ENCODE peak calls at places on chromosomes 1 and 21, in ten cellular contexts. One of them, this sample, is unnamed.

GRCh38 chr1:46539968-46540367 is 11.5 kb downstream of the KNCN start:
- DNase-seq in endothelial cell: no peak
- DNase-seq in fibroblast of pulmonary artery: peak
- DNase-seq in PC-9: peak
- DNase-seq in endodermal cell: no peak
- DNase-seq in OCI-LY7: no peak
- DNase-seq in cardiac muscle cell: peak
- DNase-seq in neural crest cell: no peak
- DNase-seq in brain microvascular endothelial cell: peak
- DNase-seq in fibroblast of villous mesenchyme: no peak
- DNase-seq in this sample: no peak

GRCh38 chr1:154361357-154361756 is 36.0 kb downstream of the ATP8B2 start:
- DNase-seq in endothelial cell: no peak
- DNase-seq in fibroblast of villous mesenchyme: peak
- DNase-seq in cardiac muscle cell: no peak
- DNase-seq in brain microvascular endothelial cell: no peak
- DNase-seq in neural crest cell: no peak
- DNase-seq in fibroblast of pulmonary artery: no peak
- DNase-seq in PC-9: no peak
- DNase-seq in OCI-LY7: no peak
- DNase-seq in endodermal cell: no peak
- DNase-seq in this sample: no peak

GRCh38 chr1:162822391-162823200 is 32.1 kb downstream of the HSD17B7 start:
- DNase-seq in endodermal cell: peak
- DNase-seq in cardiac muscle cell: no peak
- DNase-seq in OCI-LY7: no peak
- DNase-seq in fibroblast of villous mesenchyme: no peak
- DNase-seq in fibroblast of pulmonary artery: no peak
- DNase-seq in brain microvascular endothelial cell: no peak
- DNase-seq in neural crest cell: peak
- DNase-seq in endothelial cell: peak
- DNase-seq in PC-9: no peak
- DNase-seq in this sample: peak

GRCh38 chr1:228804640-228805413 is 69.5 kb downstream of the RHOU start:
- DNase-seq in OCI-LY7: no peak
- DNase-seq in PC-9: no peak
- DNase-seq in cardiac muscle cell: peak
- DNase-seq in brain microvascular endothelial cell: no peak
- DNase-seq in endothelial cell: no peak
- DNase-seq in neural crest cell: no peak
- DNase-seq in endodermal cell: peak
- DNase-seq in fibroblast of villous mesenchyme: peak
- DNase-seq in fibroblast of pulmonary artery: peak
- DNase-seq in this sample: peak

GRCh38 chr21:35450830-35451229 is 401.7 kb upstream of the RUNX1 start:
- DNase-seq in PC-9: no peak
- DNase-seq in OCI-LY7: no peak
- DNase-seq in brain microvascular endothelial cell: no peak
- DNase-seq in cardiac muscle cell: no peak
- DNase-seq in neural crest cell: no peak
- DNase-seq in endodermal cell: no peak
- DNase-seq in endothelial cell: no peak
- DNase-seq in fibroblast of pulmonary artery: no peak
- DNase-seq in fibroblast of villous mesenchyme: no peak
- DNase-seq in this sample: no peak

GRCh38 chr1:236167154-236167553 is 24.8 kb downstream of the GPR137B start:
- DNase-seq in endothelial cell: no peak
- DNase-seq in fibroblast of pulmonary artery: no peak
- DNase-seq in endodermal cell: no peak
- DNase-seq in fibroblast of villous mesenchyme: no peak
- DNase-seq in neural crest cell: no peak
- DNase-seq in PC-9: no peak
- DNase-seq in cardiac muscle cell: no peak
- DNase-seq in OCI-LY7: no peak
- DNase-seq in brain microvascular endothelial cell: no peak
- DNase-seq in this sample: no peak

GRCh38 chr1:8184301-8184700 is 133.6 kb upstream of the SLC45A1 start:
- DNase-seq in neural crest cell: no peak
- DNase-seq in endothelial cell: no peak
- DNase-seq in endodermal cell: no peak
- DNase-seq in fibroblast of villous mesenchyme: no peak
- DNase-seq in cardiac muscle cell: no peak
- DNase-seq in PC-9: peak
- DNase-seq in OCI-LY7: no peak
- DNase-seq in brain microvascular endothelial cell: no peak
- DNase-seq in fibroblast of pulmonary artery: no peak
- DNase-seq in this sample: no peak

GRCh38 chr1:180615493-180616290 is 16.1 kb upstream of the XPR1 start:
- DNase-seq in fibroblast of villous mesenchyme: no peak
- DNase-seq in fibroblast of pulmonary artery: no peak
- DNase-seq in endothelial cell: no peak
- DNase-seq in PC-9: no peak
- DNase-seq in brain microvascular endothelial cell: no peak
- DNase-seq in neural crest cell: no peak
- DNase-seq in OCI-LY7: no peak
- DNase-seq in cardiac muscle cell: no peak
- DNase-seq in endodermal cell: no peak
- DNase-seq in this sample: no peak

GRCh38 chr21:18499761-18500376 is 96.3 kb upstream of the TMPRSS15 start:
- DNase-seq in endodermal cell: peak
- DNase-seq in neural crest cell: peak
- DNase-seq in cardiac muscle cell: peak
- DNase-seq in fibroblast of villous mesenchyme: peak
- DNase-seq in brain microvascular endothelial cell: peak
- DNase-seq in fibroblast of pulmonary artery: peak
- DNase-seq in OCI-LY7: peak
- DNase-seq in endothelial cell: peak
- DNase-seq in PC-9: no peak
- DNase-seq in this sample: peak

GRCh38 chr1:20148571-20149500 is 9.7 kb downstream of the PLA2G2F start:
- DNase-seq in endothelial cell: no peak
- DNase-seq in cardiac muscle cell: no peak
- DNase-seq in endodermal cell: no peak
- DNase-seq in OCI-LY7: no peak
- DNase-seq in fibroblast of villous mesenchyme: no peak
- DNase-seq in brain microvascular endothelial cell: no peak
- DNase-seq in PC-9: no peak
- DNase-seq in neural crest cell: no peak
- DNase-seq in fibroblast of pulmonary artery: no peak
- DNase-seq in this sample: peak

GRCh38 chr1:203046984-203047630 is 20.8 kb downstream of the PPFIA4 start:
- DNase-seq in endodermal cell: no peak
- DNase-seq in fibroblast of villous mesenchyme: peak
- DNase-seq in cardiac muscle cell: peak
- DNase-seq in neural crest cell: no peak
- DNase-seq in PC-9: peak
- DNase-seq in endothelial cell: no peak
- DNase-seq in fibroblast of pulmonary artery: peak
- DNase-seq in OCI-LY7: no peak
- DNase-seq in brain microvascular endothelial cell: peak
- DNase-seq in this sample: no peak

GRCh38 chr1:83919872-83920271 is 79.1 kb downstream of the TTLL7 start:
- DNase-seq in cardiac muscle cell: no peak
- DNase-seq in OCI-LY7: no peak
- DNase-seq in PC-9: no peak
- DNase-seq in fibroblast of pulmonary artery: no peak
- DNase-seq in brain microvascular endothelial cell: no peak
- DNase-seq in neural crest cell: no peak
- DNase-seq in endothelial cell: no peak
- DNase-seq in fibroblast of villous mesenchyme: no peak
- DNase-seq in endodermal cell: no peak
- DNase-seq in this sample: no peak

GRCh38 chr1:67892451-67893125 is 59.3 kb upstream of the GNG12 start:
- DNase-seq in endodermal cell: no peak
- DNase-seq in brain microvascular endothelial cell: no peak
- DNase-seq in cardiac muscle cell: no peak
- DNase-seq in fibroblast of pulmonary artery: peak
- DNase-seq in OCI-LY7: no peak
- DNase-seq in endothelial cell: no peak
- DNase-seq in fibroblast of villous mesenchyme: no peak
- DNase-seq in PC-9: no peak
- DNase-seq in neural crest cell: no peak
- DNase-seq in this sample: no peak

GRCh38 chr1:159171254-159171687 is at the start of gene CADM3:
- DNase-seq in neural crest cell: peak
- DNase-seq in PC-9: no peak
- DNase-seq in fibroblast of pulmonary artery: peak
- DNase-seq in fibroblast of villous mesenchyme: no peak
- DNase-seq in endodermal cell: peak
- DNase-seq in brain microvascular endothelial cell: no peak
- DNase-seq in endothelial cell: no peak
- DNase-seq in cardiac muscle cell: peak
- DNase-seq in OCI-LY7: no peak
- DNase-seq in this sample: peak

GRCh38 chr1:162977944-162978568 is 91.1 kb upstream of the RGS4 start:
- DNase-seq in cardiac muscle cell: no peak
- DNase-seq in fibroblast of villous mesenchyme: peak
- DNase-seq in PC-9: no peak
- DNase-seq in brain microvascular endothelial cell: no peak
- DNase-seq in fibroblast of pulmonary artery: no peak
- DNase-seq in endothelial cell: no peak
- DNase-seq in neural crest cell: no peak
- DNase-seq in OCI-LY7: no peak
- DNase-seq in endodermal cell: no peak
- DNase-seq in this sample: peak

GRCh38 chr1:205939690-205940330 is 3.4 kb downstream of the SLC26A9 start:
- DNase-seq in endodermal cell: peak
- DNase-seq in neural crest cell: peak
- DNase-seq in brain microvascular endothelial cell: no peak
- DNase-seq in OCI-LY7: peak
- DNase-seq in endothelial cell: peak
- DNase-seq in PC-9: peak
- DNase-seq in cardiac muscle cell: no peak
- DNase-seq in fibroblast of pulmonary artery: no peak
- DNase-seq in fibroblast of villous mesenchyme: no peak
- DNase-seq in this sample: peak

DNA sequence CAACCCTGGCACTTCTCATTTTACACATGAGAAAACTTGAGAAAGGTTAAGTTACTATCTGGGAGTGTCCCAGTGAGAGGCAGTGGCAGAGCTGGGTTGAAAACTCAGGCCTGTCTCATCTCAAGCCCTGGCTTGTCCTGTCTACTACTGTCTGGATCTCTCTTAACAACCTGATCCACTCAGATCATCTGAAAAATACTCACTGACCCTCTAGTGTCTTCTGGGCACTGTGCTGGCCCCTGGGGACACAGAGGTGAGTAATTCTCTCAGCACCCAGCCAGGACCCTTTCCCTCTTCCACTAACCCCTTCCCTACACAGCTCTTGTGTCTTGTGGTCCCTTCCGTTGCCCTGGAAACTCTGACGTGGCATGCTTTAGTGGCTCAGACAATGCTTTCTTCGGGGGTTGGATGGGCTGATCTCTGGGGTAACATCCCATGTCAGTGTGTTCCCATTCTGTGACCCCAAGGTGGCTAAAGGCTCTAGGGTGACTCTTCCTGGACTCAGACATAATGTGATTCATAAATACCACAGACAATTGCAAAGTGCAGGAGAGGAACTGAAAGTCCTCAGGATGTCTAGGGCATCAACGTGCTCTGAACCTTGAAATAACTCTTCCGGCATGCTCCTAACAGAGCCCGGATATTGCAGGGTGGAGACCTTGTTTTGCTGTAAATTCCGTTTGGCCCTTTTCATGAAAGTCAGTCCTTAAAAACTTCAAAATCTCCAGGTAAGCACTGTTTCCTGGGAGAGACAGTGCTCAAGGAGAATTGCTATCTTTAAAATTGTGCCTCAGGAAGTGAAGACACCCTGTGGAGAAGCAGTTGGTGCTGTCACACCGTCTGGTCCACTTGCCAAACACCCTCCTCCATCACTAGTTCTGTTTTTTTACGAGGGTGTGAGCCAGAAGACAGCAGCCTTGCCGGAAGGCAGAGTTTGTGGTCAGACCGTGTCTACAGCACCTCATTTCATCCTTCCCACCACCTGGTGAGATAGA is 4.0 kb downstream of the SHISAL2A start:
- DNase-seq in fibroblast of pulmonary artery: no peak
- DNase-seq in fibroblast of villous mesenchyme: no peak
- DNase-seq in endothelial cell: no peak
- DNase-seq in brain microvascular endothelial cell: no peak
- DNase-seq in PC-9: no peak
- DNase-seq in endodermal cell: no peak
- DNase-seq in cardiac muscle cell: no peak
- DNase-seq in neural crest cell: no peak
- DNase-seq in OCI-LY7: peak
- DNase-seq in this sample: no peak
- TF ChIP-seq CTCF in fibroblast of pulmonary artery: no peak
- TF ChIP-seq CTCF in fibroblast of villous mesenchyme: no peak
- TF ChIP-seq CTCF in endothelial cell: no peak
- TF ChIP-seq CTCF in brain microvascular endothelial cell: no peak
- TF ChIP-seq CTCF in PC-9: no peak
- TF ChIP-seq CTCF in endodermal cell: no peak
- TF ChIP-seq CTCF in cardiac muscle cell: no peak
- TF ChIP-seq CTCF in neural crest cell: no peak
- TF ChIP-seq CTCF in OCI-LY7: no peak
- TF ChIP-seq CTCF in this sample: no peak

GRCh38 chr21:33892853-33893252 is 22.8 kb downstream of the ATP5PO start:
- DNase-seq in cardiac muscle cell: no peak
- DNase-seq in OCI-LY7: peak
- DNase-seq in endothelial cell: no peak
- DNase-seq in fibroblast of villous mesenchyme: no peak
- DNase-seq in brain microvascular endothelial cell: no peak
- DNase-seq in fibroblast of pulmonary artery: no peak
- DNase-seq in neural crest cell: no peak
- DNase-seq in PC-9: no peak
- DNase-seq in endodermal cell: peak
- DNase-seq in this sample: peak
- TF ChIP-seq CTCF in cardiac muscle cell: no peak
- TF ChIP-seq CTCF in OCI-LY7: peak
- TF ChIP-seq CTCF in endothelial cell: no peak
- TF ChIP-seq CTCF in fibroblast of villous mesenchyme: no peak
- TF ChIP-seq CTCF in brain microvascular endothelial cell: peak
- TF ChIP-seq CTCF in fibroblast of pulmonary artery: no peak
- TF ChIP-seq CTCF in neural crest cell: no peak
- TF ChIP-seq CTCF in PC-9: no peak
- TF ChIP-seq CTCF in endodermal cell: peak
- TF ChIP-seq CTCF in this sample: no peak

DNA sequence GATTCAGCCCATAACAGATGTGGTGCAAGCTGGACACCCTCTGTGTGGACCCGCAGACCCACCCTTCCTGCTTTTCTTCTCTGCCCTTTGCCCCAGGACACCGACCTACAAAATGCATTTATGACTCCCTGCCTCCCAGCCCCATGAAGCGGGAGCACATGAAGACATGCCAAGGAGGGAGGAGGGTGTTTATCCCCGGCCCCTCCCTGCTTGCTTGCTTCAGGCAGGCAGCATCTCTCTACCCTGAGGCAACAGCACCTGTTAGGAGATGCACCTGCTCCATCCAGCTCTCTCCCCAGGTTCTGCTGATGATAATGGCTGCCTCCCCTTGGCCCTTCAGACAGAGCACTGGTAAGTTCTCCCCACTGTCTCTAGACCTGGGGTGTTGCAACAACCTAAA is 187.5 kb downstream of the PSMG1 start:
- DNase-seq in PC-9: no peak
- DNase-seq in cardiac muscle cell: no peak
- DNase-seq in neural crest cell: no peak
- DNase-seq in fibroblast of pulmonary artery: no peak
- DNase-seq in OCI-LY7: no peak
- DNase-seq in fibroblast of villous mesenchyme: no peak
- DNase-seq in endothelial cell: no peak
- DNase-seq in endodermal cell: no peak
- DNase-seq in brain microvascular endothelial cell: no peak
- DNase-seq in this sample: no peak
- TF ChIP-seq CTCF in PC-9: no peak
- TF ChIP-seq CTCF in cardiac muscle cell: no peak
- TF ChIP-seq CTCF in neural crest cell: no peak
- TF ChIP-seq CTCF in fibroblast of pulmonary artery: no peak
- TF ChIP-seq CTCF in OCI-LY7: no peak
- TF ChIP-seq CTCF in fibroblast of villous mesenchyme: no peak
- TF ChIP-seq CTCF in endothelial cell: no peak
- TF ChIP-seq CTCF in endodermal cell: no peak
- TF ChIP-seq CTCF in brain microvascular endothelial cell: no peak
- TF ChIP-seq CTCF in this sample: no peak

GRCh38 chr1:77370588-77371306 is 88.9 kb downstream of the AK5 start:
- DNase-seq in endodermal cell: no peak
- DNase-seq in cardiac muscle cell: peak
- DNase-seq in fibroblast of villous mesenchyme: peak
- DNase-seq in neural crest cell: no peak
- DNase-seq in endothelial cell: no peak
- DNase-seq in fibroblast of pulmonary artery: peak
- DNase-seq in brain microvascular endothelial cell: peak
- DNase-seq in OCI-LY7: no peak
- DNase-seq in PC-9: no peak
- DNase-seq in this sample: no peak
- TF ChIP-seq CTCF in endodermal cell: no peak
- TF ChIP-seq CTCF in cardiac muscle cell: no peak
- TF ChIP-seq CTCF in fibroblast of villous mesenchyme: no peak
- TF ChIP-seq CTCF in neural crest cell: no peak
- TF ChIP-seq CTCF in endothelial cell: no peak
- TF ChIP-seq CTCF in fibroblast of pulmonary artery: no peak
- TF ChIP-seq CTCF in brain microvascular endothelial cell: no peak
- TF ChIP-seq CTCF in OCI-LY7: no peak
- TF ChIP-seq CTCF in PC-9: no peak
- TF ChIP-seq CTCF in this sample: no peak